ENCODE peak calls at places on chromosomes 13 and 19, in nine cellular contexts. One of them, this sample, is unnamed.

GRCh38 chr19:12932392-12933286 is 872 bp downstream of the FARSA start:
- DNase-seq in T-cell: no peak
- DNase-seq in amniotic stem cell: no peak
- DNase-seq in naive thymus-derived CD8-positive, alpha-beta T cell: no peak
- DNase-seq in mucosa of descending colon: no peak
- DNase-seq in left ventricle myocardium inferior: no peak
- DNase-seq in GF-D8: no peak
- DNase-seq in activated CD4-positive, alpha-beta T cell treated with anti-CD3 and anti-CD28 coated beads for 24 hours: no peak
- DNase-seq in colonic mucosa: peak; percentile 29
- DNase-seq in this sample: no peak

GRCh38 chr19:28394705-28395104 is 818.2 kb downstream of the UQCRFS1 start:
- DNase-seq in left ventricle myocardium inferior: no peak
- DNase-seq in amniotic stem cell: no peak
- DNase-seq in T-cell: no peak
- DNase-seq in naive thymus-derived CD8-positive, alpha-beta T cell: no peak
- DNase-seq in mucosa of descending colon: no peak
- DNase-seq in GF-D8: peak; percentile 27
- DNase-seq in activated CD4-positive, alpha-beta T cell treated with anti-CD3 and anti-CD28 coated beads for 24 hours: no peak
- DNase-seq in colonic mucosa: no peak
- DNase-seq in this sample: no peak

GRCh38 chr13:45928843-45929242 is 77.3 kb upstream of the SIAH3 start:
- DNase-seq in left ventricle myocardium inferior: no peak
- DNase-seq in GF-D8: no peak
- DNase-seq in naive thymus-derived CD8-positive, alpha-beta T cell: no peak
- DNase-seq in activated CD4-positive, alpha-beta T cell treated with anti-CD3 and anti-CD28 coated beads for 24 hours: no peak
- DNase-seq in colonic mucosa: no peak
- DNase-seq in amniotic stem cell: no peak
- DNase-seq in T-cell: no peak
- DNase-seq in mucosa of descending colon: no peak
- DNase-seq in this sample: no peak

GRCh38 chr19:33763661-33764343 is 32.9 kb upstream of the KCTD15 start:
- DNase-seq in T-cell: no peak
- DNase-seq in activated CD4-positive, alpha-beta T cell treated with anti-CD3 and anti-CD28 coated beads for 24 hours: no peak
- DNase-seq in amniotic stem cell: no peak
- DNase-seq in GF-D8: no peak
- DNase-seq in mucosa of descending colon: no peak
- DNase-seq in naive thymus-derived CD8-positive, alpha-beta T cell: no peak
- DNase-seq in colonic mucosa: no peak
- DNase-seq in left ventricle myocardium inferior: peak; percentile 33
- DNase-seq in this sample: no peak

GRCh38 chr13:98576215-98576945 is 527 bp downstream of the STK24 start:
- DNase-seq in naive thymus-derived CD8-positive, alpha-beta T cell: peak; percentile 54
- DNase-seq in activated CD4-positive, alpha-beta T cell treated with anti-CD3 and anti-CD28 coated beads for 24 hours: no peak
- DNase-seq in GF-D8: peak; percentile 13
- DNase-seq in T-cell: peak; percentile 18
- DNase-seq in mucosa of descending colon: peak; percentile 80
- DNase-seq in amniotic stem cell: no peak
- DNase-seq in colonic mucosa: peak; percentile 67
- DNase-seq in left ventricle myocardium inferior: peak; percentile 62
- DNase-seq in this sample: no peak

GRCh38 chr13:36088001-36088400 is 43.2 kb downstream of the DCLK1 start:
- DNase-seq in naive thymus-derived CD8-positive, alpha-beta T cell: no peak
- DNase-seq in GF-D8: no peak
- DNase-seq in mucosa of descending colon: no peak
- DNase-seq in left ventricle myocardium inferior: no peak
- DNase-seq in T-cell: no peak
- DNase-seq in activated CD4-positive, alpha-beta T cell treated with anti-CD3 and anti-CD28 coated beads for 24 hours: no peak
- DNase-seq in colonic mucosa: no peak
- DNase-seq in amniotic stem cell: no peak
- DNase-seq in this sample: no peak

GRCh38 chr13:27359203-27359821 is 65.1 kb upstream of the GTF3A start:
- DNase-seq in naive thymus-derived CD8-positive, alpha-beta T cell: peak; percentile 62
- DNase-seq in amniotic stem cell: peak; percentile 25
- DNase-seq in mucosa of descending colon: no peak
- DNase-seq in colonic mucosa: peak; percentile 80
- DNase-seq in left ventricle myocardium inferior: peak; percentile 53
- DNase-seq in GF-D8: peak; percentile 35
- DNase-seq in activated CD4-positive, alpha-beta T cell treated with anti-CD3 and anti-CD28 coated beads for 24 hours: peak; percentile 46
- DNase-seq in T-cell: peak; percentile 41
- DNase-seq in this sample: peak; percentile 56

GRCh38 chr19:13646758-13647157 is 117.6 kb upstream of the MRI1 start:
- DNase-seq in activated CD4-positive, alpha-beta T cell treated with anti-CD3 and anti-CD28 coated beads for 24 hours: no peak
- DNase-seq in amniotic stem cell: no peak
- DNase-seq in left ventricle myocardium inferior: no peak
- DNase-seq in mucosa of descending colon: no peak
- DNase-seq in naive thymus-derived CD8-positive, alpha-beta T cell: no peak
- DNase-seq in GF-D8: no peak
- DNase-seq in colonic mucosa: no peak
- DNase-seq in T-cell: no peak
- DNase-seq in this sample: no peak

GRCh38 chr19:8468761-8469458 is 24.1 kb downstream of the HNRNPM start:
- DNase-seq in mucosa of descending colon: no peak
- DNase-seq in colonic mucosa: no peak
- DNase-seq in left ventricle myocardium inferior: no peak
- DNase-seq in naive thymus-derived CD8-positive, alpha-beta T cell: no peak
- DNase-seq in GF-D8: no peak
- DNase-seq in amniotic stem cell: no peak
- DNase-seq in T-cell: no peak
- DNase-seq in activated CD4-positive, alpha-beta T cell treated with anti-CD3 and anti-CD28 coated beads for 24 hours: no peak
- DNase-seq in this sample: no peak

GRCh38 chr19:7152568-7152967 is 83.1 kb downstream of the ZNF557 start:
- DNase-seq in colonic mucosa: no peak
- DNase-seq in GF-D8: no peak
- DNase-seq in activated CD4-positive, alpha-beta T cell treated with anti-CD3 and anti-CD28 coated beads for 24 hours: no peak
- DNase-seq in amniotic stem cell: no peak
- DNase-seq in T-cell: no peak
- DNase-seq in naive thymus-derived CD8-positive, alpha-beta T cell: no peak
- DNase-seq in mucosa of descending colon: no peak
- DNase-seq in left ventricle myocardium inferior: no peak
- DNase-seq in this sample: no peak

GRCh38 chr19:2154587-2155075 is 3.3 kb upstream of the AP3D1 start:
- DNase-seq in mucosa of descending colon: peak; percentile 80
- DNase-seq in amniotic stem cell: peak; percentile 47
- DNase-seq in T-cell: no peak
- DNase-seq in GF-D8: no peak
- DNase-seq in activated CD4-positive, alpha-beta T cell treated with anti-CD3 and anti-CD28 coated beads for 24 hours: no peak
- DNase-seq in naive thymus-derived CD8-positive, alpha-beta T cell: no peak
- DNase-seq in left ventricle myocardium inferior: no peak
- DNase-seq in colonic mucosa: peak; percentile 64
- DNase-seq in this sample: no peak

This sample was measured in stimulated activated CD4-positive, alpha-beta T cell treated with anti-CD3 and anti-CD28 coated beads, Interleukin-12 subunit alpha, Interleukin-12 subunit beta, amount 100 ng/mL, for 48 hours.